ENCODE peak calls at places on chromosome 14, in five cellular contexts. E is H1, I is K562, B is GM12878, W is HepG2. M is an unnamed sample.

GRCh38 chr14:90839024-90839888 is 23.0 kb upstream of the TTC7B start:
- DNase-seq in W (no peak), B (no peak), I (no peak), E (no peak), M (no peak)

GRCh38 chr14:32967421-32967820 is 28.7 kb downstream of the NPAS3 start:
- DNase-seq in E (no peak), I (no peak), B (no peak), W (no peak), M (no peak)

GRCh38 chr14:93914278-93914677 is 12.9 kb upstream of the FAM181A start:
- DNase-seq in I (no peak), E (no peak), W (no peak), B (no peak), M (no peak)

GRCh38 chr14:59026086-59026485 is 162.4 kb upstream of the DAAM1 start:
- DNase-seq in W (no peak), B (no peak), I (no peak), E (no peak), M (no peak)

GRCh38 chr14:60713513-60713912 is 10.6 kb downstream of the SIX4 start:
- DNase-seq in B (no peak), I (no peak), E (no peak), W (no peak), M (no peak)

GRCh38 chr14:30790827-30791226 is 83.5 kb upstream of the COCH start:
- DNase-seq in E (no peak), B (no peak), W (no peak), I (no peak), M (no peak)

GRCh38 chr14:103074699-103075341 is 9.2 kb upstream of the LBHD2 start:
- DNase-seq in B (no peak), I (peak; percentile 78), W (peak; percentile 70), E (no peak), M (no peak)

GRCh38 chr14:90558983-90559590 is 162.3 kb downstream of the CALM1 start:
- DNase-seq in W (no peak), B (no peak), I (no peak), E (no peak), M (no peak)

GRCh38 chr14:99537399-99537798 is 56.2 kb downstream of the CCNK start:
- DNase-seq in E (no peak), I (no peak), B (no peak), W (no peak), M (peak; percentile 37)

GRCh38 chr14:100476012-100476822 is 111.0 kb downstream of the BEGAIN start:
- DNase-seq in B (no peak), E (no peak), W (peak; percentile 95), I (peak; percentile 7), M (no peak)

GRCh38 chr14:22791302-22791701 is 23.9 kb downstream of the SLC7A7 start:
- DNase-seq in B (no peak), W (no peak), E (no peak), I (peak; percentile 51), M (no peak)

GRCh38 chr14:100393906-100394732 is 71.0 kb downstream of the SLC25A47 start:
- DNase-seq in I (peak; percentile 18), B (no peak), E (no peak), W (no peak), M (no peak)

GRCh38 chr14:102200690-102201368 is 61.1 kb downstream of the WDR20 start:
- DNase-seq in B (no peak), E (no peak), I (no peak), W (no peak), M (no peak)

GRCh38 chr14:60093088-60093487 is 1.4 kb downstream of the PCNX4 start:
- DNase-seq in W (no peak), B (no peak), E (no peak), I (no peak), M (no peak)

GRCh38 chr14:28001002-28001401 is 765.6 kb upstream of the FOXG1 start:
- DNase-seq in B (no peak), E (no peak), W (no peak), I (no peak), M (no peak)

GRCh38 chr14:69716483-69717187 is 50.3 kb upstream of the SRSF5 start:
- DNase-seq in W (no peak), E (no peak), B (no peak), I (no peak), M (no peak)

GRCh38 chr14:24312736-24313507 is 1.6 kb downstream of the LTB4R start:
- DNase-seq in E (no peak), W (no peak), I (peak; percentile 20), B (no peak), M (no peak)

GRCh38 chr14:57983235-57983634 is 117.3 kb upstream of the SLC35F4 start:
- DNase-seq in I (no peak), W (no peak), E (no peak), B (no peak), M (no peak)

GRCh38 chr14:27917896-27918295 is 848.7 kb upstream of the FOXG1 start:
- DNase-seq in B (no peak), E (no peak), W (no peak), I (no peak), M (peak; percentile 9)

GRCh38 chr14:77181603-77182437 is at the start of gene TMEM63C:
- DNase-seq in I (peak; percentile 5), E (peak; percentile 95), B (peak; percentile 21), W (peak; percentile 29), M (peak; percentile 98)

GRCh38 chr14:51394391-51394790 is 154.3 kb downstream of the TMX1 start:
- DNase-seq in B (no peak), I (no peak), W (no peak), E (no peak), M (no peak)

GRCh38 chr14:98951031-98951430 is 321.0 kb downstream of the BCL11B start:
- DNase-seq in W (no peak), I (no peak), B (no peak), E (no peak), M (no peak)

GRCh38 chr14:99194136-99194535 is 77.9 kb downstream of the BCL11B start:
- DNase-seq in E (no peak), W (no peak), I (no peak), B (no peak), M (no peak)

GRCh38 chr14:30751646-30752416 is 122.5 kb upstream of the COCH start:
- DNase-seq in I (no peak), E (no peak), W (no peak), B (no peak), M (peak; percentile 29)

GRCh38 chr14:71135911-71136310 is 228.7 kb downstream of the PCNX1 start:
- DNase-seq in W (no peak), I (no peak), B (no peak), E (no peak), M (no peak)

GRCh38 chr14:104290058-104290667 is 151.8 kb downstream of the KIF26A start:
- DNase-seq in B (no peak), E (no peak), I (no peak), W (no peak), M (peak; percentile 10)

GRCh38 chr14:34018564-34019244 is 67.8 kb upstream of the EGLN3 start:
- DNase-seq in E (no peak), W (no peak), B (peak; percentile 45), I (no peak), M (no peak)

GRCh38 chr14:29548948-29549370 is 378.7 kb downstream of the PRKD1 start:
- DNase-seq in W (peak; percentile 70), E (no peak), I (peak; percentile 59), B (peak; percentile 5), M (no peak)

GRCh38 chr14:96051231-96051630 is 12.1 kb downstream of the C14orf132 start:
- DNase-seq in B (no peak), W (no peak), I (no peak), E (no peak), M (no peak)
- TF ChIP-seq ATF2 in B (no peak), W (no peak), I (no peak), E (no peak), M (no peak)

GRCh38 chr14:83529531-83529930 is 1995.9 kb upstream of the SEL1L start:
- DNase-seq in B (no peak), W (no peak), I (no peak), E (no peak), M (no peak)
- TF ChIP-seq ATF2 in B (no peak), W (no peak), I (no peak), E (no peak), M (no peak)

GRCh38 chr14:91947196-91948184 is at the start of gene FBLN5:
- DNase-seq in B (no peak), I (no peak), E (peak; percentile 3), W (no peak), M (peak; percentile 58)
- TF ChIP-seq ATF2 in B (no peak), I (no peak), E (no peak), W (no peak), M (no peak)

GRCh38 chr14:56515739-56516138 is 63.9 kb upstream of the TMEM260 start:
- DNase-seq in I (no peak), E (no peak), B (no peak), W (no peak), M (no peak)

GRCh38 chr14:56512521-56512920 is 67.1 kb upstream of the TMEM260 start:
- DNase-seq in B (no peak), I (no peak), W (no peak), E (no peak), M (no peak)

DNA sequence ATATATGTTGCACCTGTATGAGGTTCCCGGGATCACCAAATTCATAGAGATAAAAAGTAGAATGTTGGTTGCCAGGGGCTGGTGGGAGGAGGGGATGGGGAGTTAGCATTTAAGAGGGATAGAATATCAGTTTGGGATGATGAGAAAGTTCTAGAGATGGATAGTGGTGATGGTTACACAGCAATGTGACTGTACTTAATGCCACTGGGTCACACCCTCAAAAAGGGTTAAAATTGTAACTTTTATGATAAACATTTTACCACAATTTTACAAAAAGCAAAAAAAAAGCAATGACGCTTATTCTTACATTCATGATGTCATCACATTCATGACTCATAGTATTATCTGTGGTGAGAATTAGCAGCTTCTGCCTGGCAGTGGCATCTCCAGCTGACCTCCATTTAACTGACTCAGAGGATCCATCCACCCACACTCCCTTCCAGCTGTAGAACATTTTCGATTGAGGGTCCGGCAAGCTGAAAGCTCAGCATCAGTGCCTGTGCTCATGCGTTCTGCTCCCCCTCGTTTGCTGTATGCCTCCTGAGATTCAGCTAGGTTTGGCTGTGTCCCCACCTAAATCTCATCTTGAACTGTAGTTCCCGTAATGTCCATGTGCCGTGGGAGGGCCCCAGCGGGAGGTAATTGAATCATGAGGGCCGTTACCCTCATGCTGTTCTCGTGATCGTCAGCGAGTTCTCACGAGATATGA is 64.8 kb upstream of the TMEM260 start:
- DNase-seq in I (peak; percentile 9), E (no peak), W (no peak), B (no peak), M (peak; percentile 16)
- TF ChIP-seq ATF2 in I (no peak), E (no peak), W (no peak), B (no peak), M (no peak)

GRCh38 chr14:68468437-68469207 is 324.2 kb downstream of the ZFP36L1 start:
- DNase-seq in E (no peak), W (no peak), B (no peak), I (no peak), M (no peak)
- TF ChIP-seq ATF2 in E (no peak), W (no peak), B (no peak), I (no peak), M (no peak)